ENCODE peak calls at places on chromosomes 7 and 10, in four cellular contexts. P is activated CD8-positive, alpha-beta memory T cell treated with anti-CD3 and anti-CD28 coated beads for 1 hour; E is hypothalamus; J is left kidney. L is an unnamed sample.

GRCh38 chr10:89301231-89301630 is 615 bp upstream of the IFIT2 start:
- DNase-seq in J (peak; percentile 17), E (no peak), P (no peak), L (peak; percentile 31)

GRCh38 chr7:46319841-46320240 is 398.8 kb upstream of the IGFBP3 start:
- DNase-seq in P (no peak), J (no peak), E (no peak), L (no peak)

GRCh38 chr7:27175005-27175625 is 995 bp upstream of the HOXA10 start:
- DNase-seq in P (no peak), J (peak; percentile 96), E (no peak), L (peak; percentile 79)

GRCh38 chr10:121188005-121188404 is 336.8 kb downstream of the WDR11 start:
- DNase-seq in E (no peak), P (no peak), J (peak; percentile 77), L (no peak)

GRCh38 chr7:18541189-18541870 is 45.8 kb downstream of the HDAC9 start:
- DNase-seq in J (peak; percentile 40), P (no peak), E (no peak), L (peak; percentile 80)

GRCh38 chr10:25797888-25798429 is 136.1 kb upstream of the MYO3A start:
- DNase-seq in E (no peak), P (no peak), J (no peak), L (no peak)

GRCh38 chr7:3194501-3195141 is 106.4 kb upstream of the SDK1 start:
- DNase-seq in E (no peak), J (peak; percentile 88), P (no peak), L (peak; percentile 100)

GRCh38 chr10:36872702-36873393 is 252.6 kb upstream of the ANKRD30A start:
- DNase-seq in J (no peak), P (no peak), E (no peak), L (no peak)

GRCh38 chr10:3668276-3668960 is 116.6 kb downstream of the KLF6 start:
- DNase-seq in J (peak; percentile 70), E (no peak), P (no peak), L (peak; percentile 9)

GRCh38 chr7:134021861-134022260 is 105.3 kb upstream of the LRGUK start:
- DNase-seq in J (no peak), P (no peak), E (no peak), L (no peak)

GRCh38 chr7:45239486-45239885 is 81.9 kb downstream of the RAMP3 start:
- DNase-seq in J (no peak), P (no peak), E (no peak), L (no peak)

GRCh38 chr7:97555845-97556431 is 175.9 kb upstream of the TAC1 start:
- DNase-seq in E (no peak), P (no peak), J (peak; percentile 2), L (peak; percentile 24)

GRCh38 chr7:134826105-134826504 is 46.7 kb downstream of the CALD1 start:
- DNase-seq in P (no peak), J (no peak), E (no peak), L (no peak)

GRCh38 chr10:131668903-131669302 is 231.9 kb upstream of the PPP2R2D start:
- DNase-seq in E (no peak), P (no peak), J (no peak), L (no peak)

GRCh38 chr7:70383369-70383768 is 748.6 kb upstream of the GALNT17 start:
- DNase-seq in P (no peak), E (no peak), J (no peak), L (no peak)

GRCh38 chr10:98489561-98490481 is 43.1 kb upstream of the HPS1 start:
- DNase-seq in P (no peak), E (no peak), J (no peak), L (no peak)

GRCh38 chr10:132627736-132628512 is 90.3 kb downstream of the INPP5A start:
- DNase-seq in E (no peak), J (peak; percentile 72), P (no peak), L (no peak)

GRCh38 chr7:10034843-10035556 is 938.7 kb upstream of the PHF14 start:
- DNase-seq in E (no peak), J (no peak), P (no peak), L (no peak)

GRCh38 chr10:28841625-28842024 is 164.3 kb downstream of the BAMBI start:
- DNase-seq in E (no peak), P (no peak), J (no peak), L (no peak)